ENCODE peak calls at places on chromosomes 11 and 22, in eight cellular contexts. H is HCT116, Z is transverse colon, C is GM12891, W is stomach, Q is Panc1, V is prostate gland, Y is GM12878. B is an unnamed sample.

GRCh38 chr22:23401111-23401909 is 178.8 kb downstream of the IGLL1 start:
- DNase-seq in W (no peak), H (no peak), V (no peak), Y (no peak), Q (no peak), Z (no peak), C (no peak), B (peak; percentile 56)

GRCh38 chr11:9169595-9170295 is 78.3 kb upstream of the SCUBE2 start:
- DNase-seq in W (no peak), Z (no peak), Y (no peak), Q (peak; percentile 22), C (no peak), V (no peak), H (no peak), B (no peak)

GRCh38 chr11:33899383-33900037 is 7.6 kb upstream of the LMO2 start:
- DNase-seq in V (peak; percentile 65), Z (peak; percentile 52), Y (no peak), H (peak; percentile 43), W (peak; percentile 50), C (no peak), Q (no peak), B (peak; percentile 92)

GRCh38 chr11:68335693-68336092 is 23.3 kb downstream of the LRP5 start:
- DNase-seq in Z (no peak), W (no peak), H (no peak), Y (no peak), Q (no peak), C (no peak), V (no peak), B (no peak)

GRCh38 chr11:628056-628455 is 1.1 kb upstream of the SCT start:
- DNase-seq in Q (no peak), Y (no peak), C (no peak), H (no peak), W (no peak), V (no peak), Z (no peak), B (no peak)

GRCh38 chr11:65660038-65660437 is 2.7 kb downstream of the RELA start:
- DNase-seq in W (no peak), Y (no peak), Z (no peak), Q (no peak), V (no peak), H (no peak), C (no peak), B (no peak)

GRCh38 chr11:86523738-86524602 is 148.4 kb downstream of the ME3 start:
- DNase-seq in Z (no peak), C (no peak), H (peak; percentile 91), Y (no peak), W (peak; percentile 39), V (no peak), Q (peak; percentile 99), B (no peak)

GRCh38 chr11:96279421-96280290 is 63.3 kb downstream of the MAML2 start:
- DNase-seq in C (no peak), V (no peak), W (no peak), Z (no peak), Y (no peak), H (no peak), Q (no peak), B (no peak)

GRCh38 chr11:60762851-60763691 is 6.4 kb downstream of the MS4A15 start:
- DNase-seq in Y (peak; percentile 94), Z (no peak), C (no peak), W (no peak), H (peak; percentile 7), Q (no peak), V (no peak), B (no peak)

GRCh38 chr11:93248602-93249001 is 50.8 kb upstream of the SLC36A4 start:
- DNase-seq in W (no peak), C (no peak), Y (no peak), Q (no peak), H (peak; percentile 8), Z (no peak), V (no peak), B (no peak)

GRCh38 chr11:132238331-132238730 is 867.9 kb downstream of the NTM start:
- DNase-seq in C (no peak), W (no peak), V (no peak), H (no peak), Q (no peak), Y (no peak), Z (no peak), B (no peak)

GRCh38 chr11:48127521-48128183 is 89.0 kb upstream of the OR4B1 start:
- DNase-seq in Q (no peak), W (no peak), Z (no peak), Y (no peak), H (no peak), C (no peak), V (no peak), B (no peak)

GRCh38 chr11:116052603-116053537 is 548.7 kb upstream of the CADM1 start:
- DNase-seq in V (no peak), Y (no peak), C (no peak), Q (no peak), H (no peak), W (no peak), Z (no peak), B (no peak)

GRCh38 chr11:67662806-67663514 is 11.5 kb downstream of the ALDH3B2 start:
- DNase-seq in Z (no peak), W (no peak), Q (no peak), Y (no peak), V (no peak), C (no peak), H (no peak), B (no peak)

GRCh38 chr11:118895093-118896039 is 11.7 kb downstream of the CXCR5 start:
- DNase-seq in H (no peak), W (no peak), Q (no peak), V (no peak), Y (peak; percentile 47), C (peak; percentile 73), Z (peak; percentile 59), B (no peak)
- TF ChIP-seq POLR2AphosphoS5 in H (no peak), W (no peak), Q (peak; percentile 86), V (no peak), Y (no peak), C (no peak), Z (peak; percentile 28), B (no peak)

GRCh38 chr22:18024276-18024939 is at the start of gene MICAL3:
- DNase-seq in W (peak; percentile 69), Q (no peak), C (peak; percentile 82), Y (no peak), V (peak; percentile 57), Z (peak; percentile 75), H (peak; percentile 34), B (peak; percentile 77)
- TF ChIP-seq POLR2AphosphoS5 in W (no peak), Q (no peak), C (no peak), Y (no peak), V (no peak), Z (peak; percentile 38), H (peak; percentile 19), B (peak; percentile 67)

DNA sequence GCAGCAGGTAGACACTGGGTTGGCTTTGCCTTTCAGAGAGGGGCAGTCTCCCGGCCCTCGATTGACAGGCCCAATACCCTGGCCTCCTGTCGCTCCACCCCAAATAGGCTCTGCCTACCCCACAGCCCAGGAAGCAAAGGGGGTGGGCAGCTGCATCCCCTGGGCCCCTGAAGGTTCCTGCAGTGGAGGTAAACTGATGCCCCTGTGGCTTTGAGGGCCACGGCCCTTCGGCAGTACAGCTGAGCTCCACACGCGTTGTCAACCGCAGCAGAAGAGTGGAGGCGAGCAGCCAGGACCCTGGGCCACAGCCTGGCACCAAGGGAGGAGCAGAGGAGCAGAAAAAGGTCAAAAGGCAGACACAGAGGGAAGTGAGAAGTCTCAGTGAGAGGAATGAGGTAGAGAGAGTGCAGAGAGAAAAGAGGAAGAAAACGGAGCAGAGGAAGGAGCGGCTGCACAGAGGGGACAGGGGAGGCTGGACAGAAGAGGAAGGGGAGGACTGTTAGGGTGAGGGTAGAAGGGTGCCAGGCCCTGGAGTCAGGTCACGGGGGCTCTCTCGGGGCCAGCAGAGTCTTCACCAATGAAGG is 64.0 kb downstream of the SLC22A12 start:
- DNase-seq in C (no peak), H (no peak), W (no peak), V (no peak), Z (no peak), Q (no peak), Y (no peak), B (no peak)
- TF ChIP-seq POLR2AphosphoS5 in C (no peak), H (no peak), W (no peak), V (no peak), Z (no peak), Q (no peak), Y (no peak), B (no peak)

GRCh38 chr11:125568970-125569912 is at the start of gene EI24:
- DNase-seq in Z (peak; percentile 93), W (peak; percentile 92), V (peak; percentile 85), C (peak; percentile 80), H (peak; percentile 84), Y (peak; percentile 72), Q (peak; percentile 77), B (peak; percentile 94)
- TF ChIP-seq POLR2AphosphoS5 in Z (peak; percentile 65), W (peak; percentile 68), V (peak; percentile 69), C (no peak), H (peak; percentile 96), Y (peak; percentile 62), Q (peak; percentile 95), B (peak; percentile 24)

GRCh38 chr22:49158741-49159564 is 668.7 kb downstream of the BRD1 start:
- DNase-seq in H (no peak), Z (no peak), Y (no peak), C (no peak), Q (no peak), V (no peak), W (no peak), B (peak; percentile 59)
- TF ChIP-seq POLR2AphosphoS5 in H (no peak), Z (no peak), Y (no peak), C (no peak), Q (no peak), V (no peak), W (no peak), B (no peak)

DNA sequence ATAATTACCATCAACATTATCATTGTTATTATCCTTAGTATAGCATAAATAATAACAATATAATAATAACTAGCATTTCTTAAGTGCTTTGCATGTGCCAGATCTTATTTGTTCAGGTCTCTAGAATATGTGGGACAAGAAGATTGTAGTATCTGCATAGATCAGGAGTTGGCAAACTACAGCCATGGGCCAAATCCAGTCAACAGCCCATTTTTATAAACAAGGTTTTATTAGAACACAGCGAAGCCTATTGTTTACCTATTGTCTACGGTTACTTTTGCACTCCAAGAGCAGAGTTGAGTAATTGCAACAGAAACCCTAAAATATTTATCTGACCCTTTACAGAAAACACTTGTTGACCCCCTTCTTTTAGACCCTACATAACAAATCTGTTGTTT is 81.4 kb downstream of the SLC1A2 start:
- DNase-seq in Z (no peak), Q (no peak), C (no peak), H (no peak), W (no peak), Y (no peak), V (peak; percentile 48), B (no peak)
- TF ChIP-seq POLR2AphosphoS5 in Z (no peak), Q (no peak), C (no peak), H (no peak), W (no peak), Y (no peak), V (peak; percentile 66), B (no peak)

B was measured in sigmoid colon.